ENCODE peak calls at places on chromosomes 6 and 20, in five cellular contexts. O is foreskin keratinocyte, G is ascending aorta, Z is endothelial cell, D is HFFc6. K is an unnamed sample.

GRCh38 chr6:116030745-116031144 is 29.9 kb downstream of the FRK start:
- DNase-seq in G (no peak), O (no peak), Z (no peak), D (no peak), K (no peak)

GRCh38 chr6:15089569-15090144 is 156.2 kb upstream of the JARID2 start:
- DNase-seq in Z (no peak), G (no peak), O (no peak), D (no peak), K (no peak)

GRCh38 chr6:95819939-95820338 is 195.8 kb upstream of the FUT9 start:
- DNase-seq in Z (no peak), O (no peak), G (no peak), D (no peak), K (no peak)

GRCh38 chr6:90460067-90460466 is 126.8 kb downstream of the MAP3K7 start:
- DNase-seq in O (no peak), Z (no peak), D (no peak), G (no peak), K (no peak)

GRCh38 chr6:14917511-14917910 is 328.4 kb upstream of the JARID2 start:
- DNase-seq in G (no peak), D (no peak), Z (no peak), O (no peak), K (no peak)

GRCh38 chr20:43507150-43508080 is at the start of gene L3MBTL1:
- DNase-seq in D (no peak), O (no peak), Z (peak), G (no peak), K (peak)

GRCh38 chr6:30006170-30007131 is 54.6 kb upstream of the POLR1H start:
- DNase-seq in G (no peak), O (no peak), D (no peak), Z (peak), K (peak)

GRCh38 chr6:150347845-150348244 is 21.0 kb upstream of the IYD start:
- DNase-seq in G (no peak), O (no peak), Z (no peak), D (no peak), K (no peak)

GRCh38 chr20:45041464-45042337 is 59.2 kb downstream of the KCNS1 start:
- DNase-seq in Z (peak), G (no peak), O (peak), D (peak), K (no peak)

GRCh38 chr6:133895573-133896343 is 6.8 kb downstream of the TCF21 start:
- DNase-seq in G (no peak), O (no peak), Z (peak), D (no peak), K (no peak)

GRCh38 chr6:12832341-12832740 is 115.8 kb downstream of the PHACTR1 start:
- DNase-seq in D (no peak), G (no peak), O (no peak), Z (no peak), K (no peak)

GRCh38 chr20:34808583-34808982 is 16.9 kb downstream of the NCOA6 start:
- DNase-seq in Z (no peak), O (no peak), D (no peak), G (no peak), K (no peak)

GRCh38 chr6:45677381-45677992 is 299.8 kb upstream of the SUPT3H start:
- DNase-seq in D (no peak), Z (no peak), O (no peak), G (no peak), K (peak)

GRCh38 chr6:120378582-120379220 is 955.6 kb downstream of the TBC1D32 start:
- DNase-seq in O (peak), D (no peak), Z (no peak), G (no peak), K (peak)

GRCh38 chr6:166222631-166223030 is 55.0 kb upstream of the TBXT start:
- DNase-seq in G (no peak), D (no peak), O (no peak), Z (no peak), K (no peak)

GRCh38 chr6:166221040-166221439 is 53.4 kb upstream of the TBXT start:
- DNase-seq in G (no peak), O (no peak), D (no peak), Z (no peak), K (no peak)

GRCh38 chr6:166221636-166222035 is 54.0 kb upstream of the TBXT start:
- DNase-seq in G (no peak), D (no peak), Z (no peak), O (no peak), K (no peak)

GRCh38 chr6:166228425-166228824 is 60.8 kb upstream of the TBXT start:
- DNase-seq in Z (no peak), O (no peak), G (no peak), D (no peak), K (no peak)

GRCh38 chr6:166223091-166223490 is 55.4 kb upstream of the TBXT start:
- DNase-seq in G (no peak), D (no peak), Z (no peak), O (no peak), K (no peak)
- TF ChIP-seq CTCF in G (no peak), D (no peak), Z (no peak), O (no peak), K (no peak)

GRCh38 chr20:4091332-4092135 is 76.2 kb upstream of the RNF24 start:
- DNase-seq in O (no peak), D (peak), G (no peak), Z (peak), K (peak)

GRCh38 chr20:4095639-4096038 is 80.3 kb upstream of the RNF24 start:
- DNase-seq in D (no peak), O (no peak), Z (no peak), G (no peak), K (no peak)

GRCh38 chr20:4088766-4089165 is 73.4 kb upstream of the RNF24 start:
- DNase-seq in G (no peak), Z (no peak), O (no peak), D (no peak), K (no peak)

GRCh38 chr20:4090756-4091331 is 75.5 kb upstream of the RNF24 start:
- DNase-seq in D (peak), O (no peak), G (no peak), Z (no peak), K (no peak)

GRCh38 chr20:4092136-4092479 is 76.8 kb upstream of the RNF24 start:
- DNase-seq in Z (no peak), G (no peak), D (no peak), O (no peak), K (no peak)
- TF ChIP-seq CTCF in Z (no peak), G (no peak), D (peak), O (no peak), K (no peak)

GRCh38 chr6:52984247-52984646 is 10.8 kb downstream of the GSTA4 start:
- DNase-seq in O (no peak), G (no peak), D (no peak), Z (no peak), K (no peak)

GRCh38 chr6:52983159-52983848 is 11.8 kb downstream of the GSTA4 start:
- DNase-seq in O (no peak), D (no peak), G (no peak), Z (no peak), K (no peak)

GRCh38 chr6:52982680-52983079 is 12.4 kb downstream of the GSTA4 start:
- DNase-seq in D (no peak), Z (no peak), O (no peak), G (no peak), K (no peak)

GRCh38 chr6:52985228-52985627 is 9.9 kb downstream of the GSTA4 start:
- DNase-seq in Z (no peak), G (no peak), O (no peak), D (no peak), K (no peak)

DNA sequence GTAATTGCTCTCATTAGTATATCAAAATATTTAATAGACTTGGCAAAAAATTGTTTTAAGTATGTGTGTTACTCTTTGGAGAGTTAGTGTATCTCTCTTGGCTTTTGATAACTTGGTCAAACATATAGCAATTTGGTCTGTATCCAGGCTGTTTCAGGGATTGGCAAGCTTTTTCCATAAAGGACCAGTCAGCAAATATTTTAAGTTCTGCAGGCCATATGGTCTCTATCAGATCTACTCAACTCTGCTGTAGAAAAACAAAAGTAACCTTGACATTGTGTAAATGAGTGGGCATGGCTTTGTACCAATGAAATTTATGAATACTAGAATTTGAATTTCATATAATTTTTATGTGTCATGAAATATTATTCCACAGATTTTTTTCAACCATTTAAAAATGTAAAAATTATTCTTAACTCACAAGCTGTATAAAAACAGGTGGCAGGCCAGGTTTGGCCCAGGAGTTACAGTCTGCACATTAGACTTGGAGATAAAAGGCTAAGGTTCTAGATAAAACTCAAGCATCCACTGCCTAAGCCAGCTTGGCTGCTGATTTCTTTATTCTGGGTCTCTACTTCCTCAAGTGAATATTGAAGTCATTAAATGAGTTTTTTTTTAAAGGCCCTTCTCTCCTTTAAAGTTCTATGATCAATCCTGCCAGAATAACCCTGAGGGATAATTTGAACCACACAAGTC is 13.7 kb downstream of the GSTA4 start:
- DNase-seq in O (no peak), Z (no peak), G (no peak), D (no peak), K (no peak)
- TF ChIP-seq CTCF in O (no peak), Z (no peak), G (no peak), D (no peak), K (no peak)

GRCh38 chr6:77264970-77265369 is 198.3 kb downstream of the HTR1B start:
- DNase-seq in Z (no peak), O (no peak), D (no peak), G (no peak), K (no peak)
- TF ChIP-seq CTCF in Z (peak), O (peak), D (peak), G (no peak), K (no peak)

GRCh38 chr20:6636209-6637159 is 131.0 kb upstream of the BMP2 start:
- DNase-seq in O (peak), G (no peak), D (no peak), Z (peak), K (no peak)
- TF ChIP-seq CTCF in O (peak), G (peak), D (peak), Z (peak), K (no peak)

DNA sequence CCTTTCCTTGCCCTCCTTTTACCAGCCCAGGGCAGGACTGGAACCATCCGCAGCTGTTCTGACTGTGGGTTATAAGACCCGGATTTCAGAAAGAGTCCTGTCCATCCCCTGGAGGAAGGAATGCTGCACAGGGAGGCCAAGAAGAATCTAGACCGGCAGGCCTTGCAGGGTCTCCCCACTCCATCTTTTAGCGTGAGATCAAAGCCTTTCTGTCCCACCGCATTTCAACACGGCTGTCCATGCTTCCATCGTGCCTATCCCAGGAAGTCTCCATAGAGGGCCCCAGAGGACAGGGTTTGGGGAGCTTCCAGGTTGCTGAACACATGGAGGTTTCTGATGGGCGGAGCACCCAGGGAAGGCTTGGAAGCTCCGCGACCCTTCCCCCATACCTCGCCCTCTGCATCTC is 79.3 kb upstream of the AGPAT4 start:
- DNase-seq in Z (peak), G (no peak), O (no peak), D (no peak), K (no peak)
- TF ChIP-seq CTCF in Z (no peak), G (no peak), O (peak), D (peak), K (no peak)

K was measured in GM13976.